ENCODE peak calls at places on chromosomes 6 and 20, in nine cellular contexts. I is lower leg skin, P is heart left ventricle, L is transverse colon, K is IMR-90, C is uterus, S is spleen, X is adrenal gland, N is sigmoid colon. U is an unnamed sample.

GRCh38 chr20:63230800-63231268 is 4.9 kb upstream of the BIRC7 start:
- DNase-seq in I (no peak), P (peak), L (peak), K (peak), C (peak), S (no peak), X (peak), N (peak), U (peak)

GRCh38 chr6:85092224-85092623 is 327.8 kb upstream of the TBX18 start:
- DNase-seq in I (no peak), P (no peak), L (no peak), K (no peak), C (no peak), S (no peak), X (no peak), N (no peak), U (no peak)

GRCh38 chr6:35737413-35738211 is 780 bp downstream of the ARMC12 start:
- DNase-seq in I (no peak), P (no peak), L (no peak), K (peak), C (no peak), S (peak), X (no peak), N (no peak), U (peak)

GRCh38 chr6:95099410-95099809 is 477.9 kb upstream of the MANEA start:
- DNase-seq in I (no peak), P (no peak), L (no peak), K (no peak), C (no peak), S (no peak), X (no peak), N (no peak), U (no peak)

GRCh38 chr6:36633915-36634314 is 39.8 kb downstream of the SRSF3 start:
- DNase-seq in I (no peak), P (peak), L (peak), K (peak), C (no peak), S (peak), X (peak), N (no peak), U (peak)

GRCh38 chr6:135116566-135116965 is 61.9 kb upstream of the HBS1L start:
- DNase-seq in I (no peak), P (no peak), L (no peak), K (no peak), C (no peak), S (no peak), X (no peak), N (no peak), U (no peak)

GRCh38 chr20:7935027-7935551 is 5.2 kb downstream of the HAO1 start:
- DNase-seq in I (no peak), P (no peak), L (no peak), K (no peak), C (no peak), S (no peak), X (no peak), N (no peak), U (no peak)

GRCh38 chr20:49868538-49868937 is 46.8 kb downstream of the SPATA2 start:
- DNase-seq in I (peak), P (no peak), L (no peak), K (no peak), C (no peak), S (peak), X (no peak), N (no peak), U (no peak)

GRCh38 chr20:43849496-43850197 is 65.0 kb upstream of the TOX2 start:
- DNase-seq in I (peak), P (no peak), L (no peak), K (peak), C (no peak), S (no peak), X (peak), N (no peak), U (peak)

GRCh38 chr6:73107016-73107415 is 118.3 kb downstream of the KHDC1L start:
- DNase-seq in I (no peak), P (no peak), L (no peak), K (no peak), C (no peak), S (no peak), X (no peak), N (no peak), U (no peak)

GRCh38 chr6:169424149-169424804 is 170.6 kb upstream of the THBS2 start:
- DNase-seq in I (no peak), P (no peak), L (no peak), K (no peak), C (no peak), S (no peak), X (no peak), N (no peak), U (no peak)

GRCh38 chr6:139251377-139252017 is 40.3 kb downstream of the TXLNB start:
- DNase-seq in I (no peak), P (peak), L (no peak), K (no peak), C (no peak), S (no peak), X (no peak), N (no peak), U (no peak)

GRCh38 chr6:139256087-139256486 is 35.7 kb downstream of the TXLNB start:
- DNase-seq in I (no peak), P (peak), L (no peak), K (peak), C (no peak), S (no peak), X (no peak), N (no peak), U (no peak)

GRCh38 chr6:139252018-139252390 is 39.8 kb downstream of the TXLNB start:
- DNase-seq in I (no peak), P (no peak), L (no peak), K (no peak), C (no peak), S (no peak), X (no peak), N (no peak), U (no peak)

GRCh38 chr6:139253656-139254055 is 38.1 kb downstream of the TXLNB start:
- DNase-seq in I (no peak), P (no peak), L (no peak), K (no peak), C (no peak), S (no peak), X (no peak), N (no peak), U (no peak)

DNA sequence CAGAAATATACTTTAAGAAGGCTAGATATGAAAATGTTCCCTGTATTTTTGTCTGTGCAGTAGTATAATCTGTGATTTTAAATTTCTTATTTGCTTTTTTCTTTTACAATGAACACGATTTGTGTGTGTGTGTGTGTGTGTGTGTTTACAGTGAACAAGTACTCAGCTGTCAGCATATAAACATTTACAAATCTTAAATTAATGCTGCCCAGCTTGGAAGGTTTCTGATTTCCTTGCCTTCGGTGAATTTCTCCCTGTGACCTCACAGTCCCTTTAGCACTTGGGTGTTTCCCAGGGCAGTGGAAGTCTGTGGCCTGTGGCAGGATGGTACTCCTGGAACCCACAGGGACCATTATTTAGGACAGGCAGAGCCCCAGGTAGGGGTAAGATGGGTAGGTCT is 37.6 kb downstream of the TXLNB start:
- DNase-seq in I (no peak), P (no peak), L (no peak), K (peak), C (no peak), S (no peak), X (no peak), N (no peak), U (no peak)
- TF ChIP-seq POLR2A in I (no peak), P (no peak), L (no peak), K (no peak), C (no peak), S (no peak), X (no peak), N (no peak), U (no peak)

GRCh38 chr6:19287928-19288327 is 549.2 kb upstream of the ID4 start:
- DNase-seq in I (no peak), P (no peak), L (no peak), K (no peak), C (no peak), S (no peak), X (no peak), N (no peak), U (no peak)

GRCh38 chr6:19289408-19289967 is 547.7 kb upstream of the ID4 start:
- DNase-seq in I (no peak), P (no peak), L (no peak), K (no peak), C (no peak), S (no peak), X (no peak), N (no peak), U (no peak)
- H3K4me3 ChIP-seq in I (no peak), P (no peak), L (no peak), K (no peak), C (no peak), S (no peak), X (no peak), N (no peak), U (no peak)

GRCh38 chr20:33301192-33301930 is 18.3 kb downstream of the BPIFB1 start:
- DNase-seq in I (no peak), P (no peak), L (no peak), K (no peak), C (no peak), S (no peak), X (no peak), N (no peak), U (no peak)
- TF ChIP-seq POLR2A in I (no peak), P (no peak), L (no peak), K (no peak), C (no peak), S (no peak), X (no peak), N (no peak), U (no peak)

GRCh38 chr20:1893721-1894470 is 1.3 kb upstream of the SIRPA start:
- DNase-seq in I (peak), P (peak), L (no peak), K (no peak), C (peak), S (no peak), X (peak), N (peak), U (no peak)
- H3K4me3 ChIP-seq in I (peak), P (peak), L (peak), K (peak), C (peak), S (peak), X (no peak), N (peak), U (peak)

DNA sequence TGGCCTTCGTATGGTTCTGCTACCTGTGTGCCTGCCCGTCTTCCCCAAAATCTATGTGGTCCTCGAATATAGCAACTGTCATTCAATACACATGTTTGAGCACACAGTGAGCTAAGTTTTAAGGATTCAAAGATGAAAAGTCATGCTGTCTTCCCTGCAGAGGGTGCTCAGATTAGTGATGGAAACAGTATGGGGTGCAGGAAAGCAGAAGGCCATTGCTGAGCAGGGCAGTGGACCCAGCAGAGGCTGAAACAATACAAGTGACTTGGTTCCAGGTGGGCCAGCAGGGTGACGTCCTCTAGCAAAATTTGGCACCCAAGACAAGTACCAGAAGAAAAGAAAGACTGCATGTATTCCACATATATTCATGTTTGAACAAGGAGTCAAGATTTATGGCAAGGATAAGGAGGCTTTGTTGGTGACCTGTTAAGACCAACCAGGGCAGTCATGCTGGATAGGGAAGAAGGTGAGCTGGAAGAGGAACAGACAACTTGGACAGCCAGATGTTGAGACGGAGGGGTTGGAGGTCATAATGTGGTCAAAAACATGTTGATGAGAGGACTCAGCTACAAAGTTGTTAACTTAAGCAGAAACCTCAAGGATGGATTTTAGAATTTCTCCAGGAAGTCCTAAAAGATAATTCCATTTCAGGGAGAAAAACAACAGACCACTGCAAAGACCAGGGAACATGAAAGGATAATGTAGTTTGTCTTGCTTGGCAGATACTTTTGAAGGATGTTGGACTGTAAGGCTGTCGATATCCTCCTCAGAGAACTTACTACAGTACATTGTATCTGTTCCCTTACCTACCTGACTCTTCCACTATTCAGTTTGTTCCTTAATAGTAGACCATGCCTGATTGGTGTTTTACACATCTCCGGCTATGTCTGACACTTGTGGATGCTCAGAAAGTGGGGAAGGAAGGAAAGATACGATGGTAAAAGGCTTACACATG is 2.5 kb downstream of the HLA-DQA1 start:
- DNase-seq in I (no peak), P (no peak), L (no peak), K (no peak), C (no peak), S (no peak), X (no peak), N (no peak), U (no peak)
- TF ChIP-seq POLR2A in I (no peak), P (no peak), L (no peak), K (no peak), C (no peak), S (no peak), X (no peak), N (no peak), U (no peak)

GRCh38 chr6:126661646-126662045 is 321.7 kb downstream of the CENPW start:
- DNase-seq in I (no peak), P (no peak), L (no peak), K (peak), C (no peak), S (no peak), X (no peak), N (no peak), U (no peak)

GRCh38 chr6:126660376-126660775 is 320.5 kb downstream of the CENPW start:
- DNase-seq in I (no peak), P (no peak), L (no peak), K (no peak), C (no peak), S (no peak), X (no peak), N (no peak), U (no peak)

GRCh38 chr6:126664271-126664670 is 324.4 kb downstream of the CENPW start:
- DNase-seq in I (no peak), P (no peak), L (no peak), K (no peak), C (no peak), S (no peak), X (no peak), N (no peak), U (no peak)

GRCh38 chr6:126667728-126668127 is 327.8 kb downstream of the CENPW start:
- DNase-seq in I (no peak), P (no peak), L (no peak), K (no peak), C (no peak), S (no peak), X (no peak), N (no peak), U (no peak)

GRCh38 chr6:126662966-126663365 is 323.1 kb downstream of the CENPW start:
- DNase-seq in I (no peak), P (no peak), L (no peak), K (no peak), C (no peak), S (no peak), X (no peak), N (no peak), U (no peak)
- H3K4me3 ChIP-seq in I (no peak), P (no peak), L (no peak), K (no peak), C (no peak), S (no peak), X (no peak), N (no peak), U (no peak)

DNA sequence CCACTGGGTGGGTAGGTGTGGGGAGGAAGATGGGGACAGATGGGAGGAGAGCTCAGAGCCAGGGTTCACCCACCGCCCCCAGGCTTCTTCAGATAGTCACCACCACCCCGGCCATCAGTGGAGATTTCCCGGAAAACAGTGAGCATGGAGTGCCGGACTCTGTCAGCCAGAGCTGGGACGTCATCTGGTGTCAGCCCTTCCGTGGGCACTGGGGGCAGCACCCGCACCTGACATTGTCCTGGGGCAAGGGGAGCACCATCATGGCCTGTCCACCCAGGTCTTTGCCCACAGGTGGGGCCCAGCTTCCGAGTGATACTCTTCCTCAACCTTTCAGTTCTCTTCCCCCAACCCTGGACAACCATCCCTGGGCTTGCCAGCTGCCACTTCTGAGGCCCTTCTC is 4.8 kb downstream of the EGFL8 start:
- DNase-seq in I (no peak), P (no peak), L (no peak), K (no peak), C (no peak), S (peak), X (no peak), N (no peak), U (no peak)
- TF ChIP-seq POLR2A in I (no peak), P (no peak), L (no peak), K (no peak), C (no peak), S (no peak), X (no peak), N (no peak), U (no peak)

GRCh38 chr20:38924718-38925117 is 1.5 kb upstream of the FAM83D start:
- DNase-seq in I (no peak), P (no peak), L (no peak), K (no peak), C (no peak), S (no peak), X (no peak), N (no peak), U (no peak)

GRCh38 chr20:38926934-38927616 is 858 bp downstream of the FAM83D start:
- DNase-seq in I (no peak), P (no peak), L (no peak), K (peak), C (no peak), S (no peak), X (no peak), N (no peak), U (no peak)

GRCh38 chr20:38930242-38930569 is 4.0 kb downstream of the FAM83D start:
- DNase-seq in I (no peak), P (no peak), L (no peak), K (no peak), C (no peak), S (no peak), X (no peak), N (no peak), U (no peak)

GRCh38 chr20:38926142-38926933 is at the start of gene FAM83D:
- DNase-seq in I (peak), P (peak), L (peak), K (peak), C (peak), S (peak), X (peak), N (peak), U (peak)

DNA sequence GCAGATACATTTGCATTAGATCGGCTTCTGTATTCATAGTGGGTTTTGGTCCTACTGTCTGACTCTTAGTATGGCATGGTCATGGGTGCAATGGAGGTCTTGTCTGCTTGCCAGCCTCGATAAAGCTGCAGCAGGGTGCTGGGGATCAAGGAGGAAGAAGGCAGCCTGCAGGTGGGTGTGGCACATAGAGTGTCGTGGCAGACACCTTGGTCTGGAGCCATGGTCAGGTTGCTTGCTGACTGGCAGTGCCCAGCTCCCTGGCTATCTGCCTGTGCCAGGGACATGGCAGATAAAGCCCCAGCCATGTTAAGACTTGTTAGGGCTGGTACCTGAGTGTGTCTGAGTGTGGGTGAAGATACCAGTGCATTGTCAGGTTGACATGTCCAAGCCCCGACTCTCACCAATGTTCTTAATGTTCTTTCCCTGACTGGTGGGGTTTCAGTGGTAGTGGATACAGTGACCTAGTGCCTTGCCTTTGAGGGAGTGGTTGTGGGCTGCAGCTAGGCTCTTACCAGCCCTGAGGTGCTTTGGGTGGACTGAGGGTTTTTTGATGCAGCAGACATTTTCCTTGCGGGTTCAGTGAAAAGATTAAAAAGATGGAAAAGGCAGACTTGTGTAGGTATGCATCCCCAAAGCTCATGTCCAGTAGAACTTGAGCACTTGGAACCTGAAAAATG is 1.8 kb downstream of the FAM83D start:
- DNase-seq in I (no peak), P (no peak), L (peak), K (no peak), C (no peak), S (no peak), X (no peak), N (no peak), U (peak)
- H3K4me3 ChIP-seq in I (no peak), P (no peak), L (no peak), K (peak), C (no peak), S (no peak), X (no peak), N (peak), U (no peak)

GRCh38 chr6:104855507-104855906 is 4.2 kb downstream of the HACE1 start:
- DNase-seq in I (no peak), P (no peak), L (no peak), K (peak), C (no peak), S (no peak), X (no peak), N (no peak), U (no peak)

GRCh38 chr6:104862456-104862855 is 2.7 kb upstream of the HACE1 start:
- DNase-seq in I (no peak), P (no peak), L (no peak), K (peak), C (no peak), S (no peak), X (no peak), N (no peak), U (no peak)

GRCh38 chr6:104860221-104860620 is 502 bp upstream of the HACE1 start:
- DNase-seq in I (no peak), P (no peak), L (peak), K (no peak), C (no peak), S (no peak), X (no peak), N (no peak), U (peak)

GRCh38 chr6:104859225-104860146 is at the start of gene HACE1:
- DNase-seq in I (peak), P (peak), L (peak), K (peak), C (peak), S (peak), X (peak), N (peak), U (peak)
- TF ChIP-seq POLR2A in I (no peak), P (no peak), L (peak), K (peak), C (peak), S (peak), X (no peak), N (no peak), U (peak)

U was measured in prostate gland.